ENCODE peak calls at places on chromosomes 16 and 17, in eight cellular contexts. One of them, this sample, is unnamed.

GRCh38 chr16:27528294-27528693 is 21.4 kb downstream of the GTF3C1 start:
- DNase-seq in CD4-positive, alpha-beta T cell: no peak
- DNase-seq in Panc1: no peak
- DNase-seq in heart left ventricle: no peak
- DNase-seq in transverse colon: no peak
- DNase-seq in HCT116: no peak
- DNase-seq in cardiac muscle cell: no peak
- DNase-seq in right atrium auricular region: no peak
- DNase-seq in this sample: no peak

GRCh38 chr16:68490829-68491575 is 42.7 kb upstream of the SMPD3 start:
- DNase-seq in CD4-positive, alpha-beta T cell: no peak
- DNase-seq in Panc1: peak; percentile 52
- DNase-seq in heart left ventricle: no peak
- DNase-seq in transverse colon: peak; percentile 80
- DNase-seq in HCT116: peak; percentile 74
- DNase-seq in cardiac muscle cell: no peak
- DNase-seq in right atrium auricular region: no peak
- DNase-seq in this sample: no peak

GRCh38 chr16:89598199-89598598 is 15.2 kb upstream of the DPEP1 start:
- DNase-seq in CD4-positive, alpha-beta T cell: no peak
- DNase-seq in Panc1: no peak
- DNase-seq in heart left ventricle: no peak
- DNase-seq in transverse colon: no peak
- DNase-seq in HCT116: no peak
- DNase-seq in cardiac muscle cell: peak; percentile 37
- DNase-seq in right atrium auricular region: no peak
- DNase-seq in this sample: no peak

GRCh38 chr16:1152123-1152638 is 725 bp upstream of the CACNA1H start:
- DNase-seq in CD4-positive, alpha-beta T cell: peak; percentile 39
- DNase-seq in Panc1: no peak
- DNase-seq in heart left ventricle: no peak
- DNase-seq in transverse colon: no peak
- DNase-seq in HCT116: no peak
- DNase-seq in cardiac muscle cell: peak; percentile 56
- DNase-seq in right atrium auricular region: no peak
- DNase-seq in this sample: no peak

GRCh38 chr16:53745126-53745525 is 41.2 kb downstream of the FTO start:
- DNase-seq in CD4-positive, alpha-beta T cell: no peak
- DNase-seq in Panc1: no peak
- DNase-seq in heart left ventricle: no peak
- DNase-seq in transverse colon: no peak
- DNase-seq in HCT116: no peak
- DNase-seq in cardiac muscle cell: no peak
- DNase-seq in right atrium auricular region: no peak
- DNase-seq in this sample: no peak

GRCh38 chr16:24855678-24856077 is 9.9 kb downstream of the SLC5A11 start:
- DNase-seq in CD4-positive, alpha-beta T cell: no peak
- DNase-seq in Panc1: peak; percentile 77
- DNase-seq in heart left ventricle: no peak
- DNase-seq in transverse colon: no peak
- DNase-seq in HCT116: no peak
- DNase-seq in cardiac muscle cell: no peak
- DNase-seq in right atrium auricular region: no peak
- DNase-seq in this sample: no peak

GRCh38 chr17:3695129-3695722 is 729 bp downstream of the P2RX5 start:
- DNase-seq in CD4-positive, alpha-beta T cell: no peak
- DNase-seq in Panc1: no peak
- DNase-seq in heart left ventricle: peak; percentile 58
- DNase-seq in transverse colon: peak; percentile 25
- DNase-seq in HCT116: no peak
- DNase-seq in cardiac muscle cell: no peak
- DNase-seq in right atrium auricular region: no peak
- DNase-seq in this sample: no peak

GRCh38 chr16:30858829-30859423 is 35.0 kb downstream of the BCL7C start:
- DNase-seq in CD4-positive, alpha-beta T cell: no peak
- DNase-seq in Panc1: no peak
- DNase-seq in heart left ventricle: no peak
- DNase-seq in transverse colon: no peak
- DNase-seq in HCT116: no peak
- DNase-seq in cardiac muscle cell: no peak
- DNase-seq in right atrium auricular region: no peak
- DNase-seq in this sample: no peak

GRCh38 chr17:46772013-46772878 is 46.2 kb downstream of the WNT3 start:
- DNase-seq in CD4-positive, alpha-beta T cell: no peak
- DNase-seq in Panc1: no peak
- DNase-seq in heart left ventricle: no peak
- DNase-seq in transverse colon: peak; percentile 59
- DNase-seq in HCT116: no peak
- DNase-seq in cardiac muscle cell: peak; percentile 59
- DNase-seq in right atrium auricular region: no peak
- DNase-seq in this sample: no peak

GRCh38 chr16:89391-90302 is 11.6 kb downstream of the MPG start:
- DNase-seq in CD4-positive, alpha-beta T cell: no peak
- DNase-seq in Panc1: no peak
- DNase-seq in heart left ventricle: no peak
- DNase-seq in transverse colon: no peak
- DNase-seq in HCT116: no peak
- DNase-seq in cardiac muscle cell: no peak
- DNase-seq in right atrium auricular region: no peak
- DNase-seq in this sample: no peak

GRCh38 chr17:50559674-50560184 is 786 bp upstream of the CACNA1G start:
- DNase-seq in CD4-positive, alpha-beta T cell: no peak
- DNase-seq in Panc1: no peak
- DNase-seq in heart left ventricle: no peak
- DNase-seq in transverse colon: peak; percentile 69
- DNase-seq in HCT116: peak; percentile 64
- DNase-seq in cardiac muscle cell: peak; percentile 81
- DNase-seq in right atrium auricular region: peak; percentile 71
- DNase-seq in this sample: no peak

DNA sequence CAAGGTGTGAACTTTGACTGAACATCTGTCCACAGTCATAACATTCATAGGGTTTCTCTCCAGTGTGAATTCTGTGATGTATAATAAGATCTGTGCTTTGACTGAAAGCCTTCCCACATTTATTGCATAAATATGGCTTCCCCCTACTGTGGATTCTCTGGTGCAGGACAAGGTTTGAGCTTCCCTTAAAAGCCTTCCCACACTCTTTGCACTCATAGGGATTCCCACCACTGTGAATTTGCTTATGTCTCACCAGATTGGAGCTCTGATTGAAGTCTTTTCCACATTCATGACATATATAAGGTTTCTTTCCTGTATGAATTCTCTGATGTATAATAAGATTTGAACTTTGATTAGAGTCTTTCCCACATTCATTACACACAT is 8.3 kb downstream of the ZNF594 start:
- DNase-seq in CD4-positive, alpha-beta T cell: no peak
- DNase-seq in Panc1: no peak
- DNase-seq in heart left ventricle: no peak
- DNase-seq in transverse colon: no peak
- DNase-seq in HCT116: no peak
- DNase-seq in cardiac muscle cell: no peak
- DNase-seq in right atrium auricular region: no peak
- DNase-seq in this sample: no peak
- H3K9me3 ChIP-seq in CD4-positive, alpha-beta T cell: peaks cover 93% of the 10 kb centered on the region
- H3K9me3 ChIP-seq in Panc1: peaks cover 64% of the 10 kb centered on the region
- H3K9me3 ChIP-seq in heart left ventricle: peaks cover 93% of the 10 kb centered on the region
- H3K9me3 ChIP-seq in transverse colon: peaks cover 92% of the 10 kb centered on the region
- H3K9me3 ChIP-seq in HCT116: peaks cover 72% of the 10 kb centered on the region
- H3K9me3 ChIP-seq in cardiac muscle cell: peaks cover 13% of the 10 kb centered on the region
- H3K9me3 ChIP-seq in right atrium auricular region: peaks cover 51% of the 10 kb centered on the region
- H3K9me3 ChIP-seq in this sample: peaks cover 76% of the 10 kb centered on the region

GRCh38 chr16:14014284-14014625 is 56.9 kb upstream of the MRTFB start:
- DNase-seq in CD4-positive, alpha-beta T cell: no peak
- DNase-seq in Panc1: no peak
- DNase-seq in heart left ventricle: no peak
- DNase-seq in transverse colon: no peak
- DNase-seq in HCT116: no peak
- DNase-seq in cardiac muscle cell: no peak
- DNase-seq in right atrium auricular region: no peak
- DNase-seq in this sample: no peak
- H3K27ac ChIP-seq in CD4-positive, alpha-beta T cell: no peak overlapping the region
- H3K27ac ChIP-seq in Panc1: peak overlapping the region; percentile 48
- H3K27ac ChIP-seq in heart left ventricle: peak overlapping the region; percentile 77
- H3K27ac ChIP-seq in transverse colon: peak overlapping the region; percentile 49
- H3K27ac ChIP-seq in HCT116: no peak overlapping the region
- H3K27ac ChIP-seq in cardiac muscle cell: peak overlapping the region; percentile 82
- H3K27ac ChIP-seq in right atrium auricular region: peak overlapping the region; percentile 57
- H3K27ac ChIP-seq in this sample: peak overlapping the region; percentile 87

DNA sequence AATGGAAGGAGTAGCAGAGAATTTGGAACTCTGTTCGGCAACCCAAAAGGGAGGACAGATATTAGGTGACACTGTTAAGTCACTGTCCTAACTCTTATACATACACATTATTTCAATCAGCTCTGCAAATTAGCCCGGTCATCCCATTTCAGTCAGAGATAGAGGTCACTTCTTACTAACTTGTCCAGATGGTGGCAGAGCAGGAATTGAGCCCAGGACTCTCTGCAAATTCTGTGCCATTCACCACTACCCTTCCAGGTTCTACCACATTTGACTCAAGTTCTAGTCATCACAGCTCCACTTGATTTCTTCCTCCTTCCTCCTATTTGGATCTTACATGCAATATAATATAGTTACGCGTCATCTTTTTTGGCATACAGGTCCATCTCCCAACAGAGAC is 35.9 kb upstream of the NUDT7 start:
- DNase-seq in CD4-positive, alpha-beta T cell: no peak
- DNase-seq in Panc1: no peak
- DNase-seq in heart left ventricle: no peak
- DNase-seq in transverse colon: no peak
- DNase-seq in HCT116: no peak
- DNase-seq in cardiac muscle cell: no peak
- DNase-seq in right atrium auricular region: no peak
- DNase-seq in this sample: no peak
- TF ChIP-seq CTCF in CD4-positive, alpha-beta T cell: no peak
- TF ChIP-seq CTCF in Panc1: no peak
- TF ChIP-seq CTCF in heart left ventricle: no peak
- TF ChIP-seq CTCF in transverse colon: no peak
- TF ChIP-seq CTCF in HCT116: no peak
- TF ChIP-seq CTCF in cardiac muscle cell: no peak
- TF ChIP-seq CTCF in right atrium auricular region: no peak
- TF ChIP-seq CTCF in this sample: no peak

GRCh38 chr16:3317315-3317999 is 12.2 kb downstream of the ZNF75A start:
- DNase-seq in CD4-positive, alpha-beta T cell: no peak
- DNase-seq in Panc1: no peak
- DNase-seq in heart left ventricle: no peak
- DNase-seq in transverse colon: no peak
- DNase-seq in HCT116: no peak
- DNase-seq in cardiac muscle cell: no peak
- DNase-seq in right atrium auricular region: no peak
- DNase-seq in this sample: no peak
- H3K9me3 ChIP-seq in CD4-positive, alpha-beta T cell: peaks cover 96% of the 10 kb centered on the region
- H3K9me3 ChIP-seq in Panc1: peaks cover 58% of the 10 kb centered on the region
- H3K9me3 ChIP-seq in heart left ventricle: peaks cover 100% of the 10 kb centered on the region
- H3K9me3 ChIP-seq in transverse colon: peaks cover 90% of the 10 kb centered on the region
- H3K9me3 ChIP-seq in HCT116: peaks cover 34% of the 10 kb centered on the region
- H3K9me3 ChIP-seq in cardiac muscle cell: peaks cover 11% of the 10 kb centered on the region
- H3K9me3 ChIP-seq in right atrium auricular region: peaks cover 53% of the 10 kb centered on the region
- H3K9me3 ChIP-seq in this sample: peaks cover 58% of the 10 kb centered on the region

GRCh38 chr16:66616592-66616991 is 12.1 kb downstream of the CMTM3 start:
- DNase-seq in CD4-positive, alpha-beta T cell: no peak
- DNase-seq in Panc1: no peak
- DNase-seq in heart left ventricle: no peak
- DNase-seq in transverse colon: no peak
- DNase-seq in HCT116: no peak
- DNase-seq in cardiac muscle cell: no peak
- DNase-seq in right atrium auricular region: no peak
- DNase-seq in this sample: no peak
- H3K27ac ChIP-seq in CD4-positive, alpha-beta T cell: no peak overlapping the region
- H3K27ac ChIP-seq in Panc1: peak overlapping the region; percentile 39
- H3K27ac ChIP-seq in heart left ventricle: no peak overlapping the region
- H3K27ac ChIP-seq in transverse colon: no peak overlapping the region
- H3K27ac ChIP-seq in HCT116: no peak overlapping the region
- H3K27ac ChIP-seq in cardiac muscle cell: no peak overlapping the region
- H3K27ac ChIP-seq in right atrium auricular region: no peak overlapping the region
- H3K27ac ChIP-seq in this sample: peak overlapping the region; percentile 57

GRCh38 chr16:7355758-7356157 is 23.1 kb downstream of the RBFOX1 start:
- DNase-seq in CD4-positive, alpha-beta T cell: no peak
- DNase-seq in Panc1: no peak
- DNase-seq in heart left ventricle: no peak
- DNase-seq in transverse colon: no peak
- DNase-seq in HCT116: no peak
- DNase-seq in cardiac muscle cell: no peak
- DNase-seq in right atrium auricular region: no peak
- DNase-seq in this sample: no peak

GRCh38 chr16:7350801-7351200 is 18.2 kb downstream of the RBFOX1 start:
- DNase-seq in CD4-positive, alpha-beta T cell: no peak
- DNase-seq in Panc1: no peak
- DNase-seq in heart left ventricle: no peak
- DNase-seq in transverse colon: no peak
- DNase-seq in HCT116: no peak
- DNase-seq in cardiac muscle cell: no peak
- DNase-seq in right atrium auricular region: no peak
- DNase-seq in this sample: no peak

GRCh38 chr16:7352114-7352513 is 19.5 kb downstream of the RBFOX1 start:
- DNase-seq in CD4-positive, alpha-beta T cell: no peak
- DNase-seq in Panc1: no peak
- DNase-seq in heart left ventricle: no peak
- DNase-seq in transverse colon: no peak
- DNase-seq in HCT116: no peak
- DNase-seq in cardiac muscle cell: no peak
- DNase-seq in right atrium auricular region: no peak
- DNase-seq in this sample: no peak

GRCh38 chr16:7351572-7351971 is 18.9 kb downstream of the RBFOX1 start:
- DNase-seq in CD4-positive, alpha-beta T cell: no peak
- DNase-seq in Panc1: no peak
- DNase-seq in heart left ventricle: no peak
- DNase-seq in transverse colon: no peak
- DNase-seq in HCT116: no peak
- DNase-seq in cardiac muscle cell: no peak
- DNase-seq in right atrium auricular region: no peak
- DNase-seq in this sample: no peak
- TF ChIP-seq CTCF in CD4-positive, alpha-beta T cell: no peak
- TF ChIP-seq CTCF in Panc1: no peak
- TF ChIP-seq CTCF in heart left ventricle: no peak
- TF ChIP-seq CTCF in transverse colon: no peak
- TF ChIP-seq CTCF in HCT116: no peak
- TF ChIP-seq CTCF in cardiac muscle cell: no peak
- TF ChIP-seq CTCF in right atrium auricular region: no peak
- TF ChIP-seq CTCF in this sample: no peak

DNA sequence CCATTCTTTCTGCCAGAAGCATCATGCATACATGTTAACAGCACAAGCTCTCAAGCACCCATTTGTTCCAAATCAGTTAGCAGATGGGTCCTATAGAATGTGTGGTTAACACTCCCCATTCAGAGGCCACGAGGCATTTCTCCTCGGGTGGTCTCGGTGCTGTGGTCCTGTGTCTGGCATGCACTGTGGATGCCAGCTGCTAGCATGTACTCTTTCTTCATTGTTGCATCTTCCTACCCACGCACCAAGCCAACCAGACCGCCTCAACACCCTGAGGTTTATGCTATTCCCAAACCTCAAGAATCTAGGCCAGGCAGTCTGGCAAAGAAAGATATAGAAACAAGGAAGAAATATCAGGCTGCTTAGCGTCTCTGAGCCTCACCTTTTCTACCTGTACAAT is 27.8 kb upstream of the MRTFB start:
- DNase-seq in CD4-positive, alpha-beta T cell: no peak
- DNase-seq in Panc1: no peak
- DNase-seq in heart left ventricle: no peak
- DNase-seq in transverse colon: no peak
- DNase-seq in HCT116: no peak
- DNase-seq in cardiac muscle cell: no peak
- DNase-seq in right atrium auricular region: no peak
- DNase-seq in this sample: no peak
- H3K9me3 ChIP-seq in CD4-positive, alpha-beta T cell: no peaks in the 10 kb centered on the region
- H3K9me3 ChIP-seq in Panc1: no peaks in the 10 kb centered on the region
- H3K9me3 ChIP-seq in heart left ventricle: peaks cover 7% of the 10 kb centered on the region
- H3K9me3 ChIP-seq in transverse colon: no peaks in the 10 kb centered on the region
- H3K9me3 ChIP-seq in HCT116: no peaks in the 10 kb centered on the region
- H3K9me3 ChIP-seq in cardiac muscle cell: no peaks in the 10 kb centered on the region
- H3K9me3 ChIP-seq in right atrium auricular region: no peaks in the 10 kb centered on the region
- H3K9me3 ChIP-seq in this sample: no peaks in the 10 kb centered on the region